ENCODE peak calls at places on chromosomes 16 and 17, in five cellular contexts. I is cardiac muscle cell, D is astrocyte, W is thoracic aorta, N is stomach. E is an unnamed sample.

GRCh38 chr16:48556913-48557351 is 53.0 kb downstream of the N4BP1 start:
- DNase-seq in I (no peak), D (peak; percentile 81), W (no peak), N (no peak), E (peak; percentile 12)

GRCh38 chr16:21277927-21278706 is at the start of gene CRYM:
- DNase-seq in I (peak; percentile 72), D (no peak), W (no peak), N (peak; percentile 64), E (peak; percentile 46)

GRCh38 chr17:5758651-5759050 is 174.3 kb upstream of the NLRP1 start:
- DNase-seq in I (no peak), D (peak; percentile 61), W (no peak), N (no peak), E (peak; percentile 45)

GRCh38 chr17:49913226-49914095 is 55.5 kb upstream of the DLX4 start:
- DNase-seq in I (no peak), D (peak; percentile 64), W (no peak), N (no peak), E (peak; percentile 92)

GRCh38 chr17:44865921-44866320 is 18.2 kb downstream of the HIGD1B start:
- DNase-seq in I (no peak), D (no peak), W (no peak), N (no peak), E (no peak)

GRCh38 chr17:34068506-34069035 is 186.5 kb upstream of the CCL2 start:
- DNase-seq in I (no peak), D (no peak), W (no peak), N (no peak), E (no peak)

GRCh38 chr16:3578610-3579551 is 1.7 kb upstream of the NLRC3 start:
- DNase-seq in I (no peak), D (peak; percentile 2), W (no peak), N (peak; percentile 45), E (no peak)

GRCh38 chr16:35173295-35173694 is 1713.9 kb downstream of the TP53TG3F start:
- DNase-seq in I (no peak), D (no peak), W (no peak), N (no peak), E (no peak)

GRCh38 chr16:1870365-1871082 is 1.4 kb downstream of the MEIOB start:
- DNase-seq in I (no peak), D (peak; percentile 79), W (no peak), N (no peak), E (peak; percentile 47)

DNA sequence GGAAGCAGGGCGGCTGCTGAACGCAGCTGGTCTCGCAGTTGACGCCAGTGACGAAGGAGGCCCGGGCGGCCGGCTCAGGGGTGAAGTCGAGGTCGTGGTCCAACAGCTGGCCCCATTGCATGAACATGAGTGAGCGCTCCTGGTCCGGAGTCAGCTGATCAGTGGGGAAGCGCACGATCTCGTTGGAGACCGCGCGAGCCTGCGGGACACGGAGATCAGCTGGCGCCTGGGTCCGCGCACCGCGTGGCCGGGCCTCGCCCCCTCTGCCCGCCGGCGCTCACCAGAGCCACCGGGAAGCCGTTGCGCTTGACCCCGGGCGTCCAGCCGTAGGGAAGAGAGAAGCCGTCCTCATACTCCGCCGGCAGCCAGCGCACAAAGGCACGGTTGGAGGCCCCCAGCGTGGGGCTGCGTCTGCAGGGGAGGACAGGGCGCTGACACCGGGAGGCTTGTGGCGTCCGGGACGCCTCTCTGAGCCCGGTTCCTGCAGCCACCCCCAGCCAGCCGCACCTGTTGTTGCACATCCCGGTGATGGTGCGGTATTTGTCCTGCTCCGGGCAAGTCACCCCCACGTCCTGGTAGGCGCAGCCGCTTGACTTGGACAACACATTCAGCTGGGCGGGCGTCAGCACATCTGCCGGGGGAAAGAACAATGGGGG is 1.6 kb downstream of the MPO start:
- DNase-seq in I (no peak), D (peak; percentile 4), W (no peak), N (no peak), E (no peak)
- H3K4me3 ChIP-seq in I (no peak overlapping the region), D (no peak overlapping the region), W (peak overlapping the region; percentile 64), N (peak overlapping the region; percentile 35), E (no peak overlapping the region)

GRCh38 chr17:83146347-83146746 is 66.9 kb downstream of the METRNL start:
- DNase-seq in I (no peak), D (no peak), W (no peak), N (no peak), E (no peak)
- H3K27me3 ChIP-seq in I (no peaks in the 10 kb centered on the region), D (peaks cover 13% of the 10 kb centered on the region), W (no peaks in the 10 kb centered on the region), N (no peaks in the 10 kb centered on the region), E (no peaks in the 10 kb centered on the region)

DNA sequence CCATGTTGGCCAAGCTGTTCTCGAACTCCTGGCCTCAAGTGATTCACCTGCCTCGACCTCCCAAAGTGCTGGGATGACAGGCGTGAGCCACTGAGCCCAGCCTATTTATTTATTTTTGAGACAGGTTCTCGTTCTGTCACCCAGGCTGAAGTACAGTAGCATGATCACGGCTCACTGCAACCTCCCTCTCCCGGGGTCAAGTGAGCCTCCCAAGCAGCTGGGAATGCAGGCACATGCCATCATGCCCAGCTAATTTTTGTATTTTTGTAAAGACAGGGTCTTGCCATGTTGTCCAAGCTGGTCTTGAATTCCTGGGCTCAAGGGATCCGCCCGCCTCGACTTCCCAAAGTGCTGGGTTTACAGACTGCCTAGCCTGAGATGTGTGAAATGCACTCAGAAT is 10.2 kb upstream of the SEC14L1 start:
- DNase-seq in I (no peak), D (no peak), W (no peak), N (no peak), E (no peak)
- H3K4me3 ChIP-seq in I (no peak overlapping the region), D (no peak overlapping the region), W (no peak overlapping the region), N (no peak overlapping the region), E (no peak overlapping the region)

DNA sequence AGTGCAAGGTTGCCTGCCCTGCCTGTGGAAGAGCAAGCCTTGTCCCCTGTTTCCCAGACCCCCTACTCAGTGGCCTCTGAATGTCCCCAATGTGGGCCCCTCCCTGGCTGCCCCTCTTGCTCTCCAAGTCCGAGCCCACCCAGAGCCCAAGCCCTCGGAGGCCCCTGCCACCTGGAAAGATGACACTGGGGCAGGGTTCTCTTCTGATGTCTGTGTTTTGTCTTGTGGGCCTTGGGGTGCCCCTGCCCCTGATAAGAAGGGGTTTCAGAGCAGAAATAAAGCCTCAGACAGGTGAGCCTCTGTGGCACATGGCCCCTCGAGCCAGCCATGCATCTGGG is 85.4 kb upstream of the CBX4 start:
- DNase-seq in I (no peak), D (no peak), W (no peak), N (no peak), E (no peak)
- H3K27me3 ChIP-seq in I (peaks cover 9% of the 10 kb centered on the region), D (peaks cover 15% of the 10 kb centered on the region), W (no peaks in the 10 kb centered on the region), N (no peaks in the 10 kb centered on the region), E (no peaks in the 10 kb centered on the region)

DNA sequence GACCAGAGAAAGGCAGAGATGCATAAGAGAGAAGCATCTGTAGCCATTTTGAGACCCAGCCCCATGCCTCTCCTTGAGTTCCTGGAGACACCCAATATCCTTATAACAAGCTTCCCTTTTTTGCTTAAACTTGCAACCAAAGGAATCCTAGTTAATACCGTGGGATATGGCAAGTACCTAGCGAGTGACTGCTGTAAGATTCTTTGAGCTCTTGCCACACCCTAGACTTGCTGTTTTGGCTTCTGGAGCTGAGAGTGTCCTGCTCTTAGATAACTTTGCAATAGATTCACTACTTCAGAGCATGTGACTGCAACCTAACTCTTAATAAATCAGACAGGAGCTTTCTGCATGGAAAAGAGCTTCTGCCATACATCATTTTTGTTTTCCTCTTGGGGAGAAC is 58.3 kb downstream of the AKAP1 start:
- DNase-seq in I (no peak), D (no peak), W (no peak), N (no peak), E (no peak)
- H3K4me3 ChIP-seq in I (no peak overlapping the region), D (no peak overlapping the region), W (no peak overlapping the region), N (no peak overlapping the region), E (no peak overlapping the region)

GRCh38 chr16:229731-230281 is 557 bp upstream of the LUC7L start:
- DNase-seq in I (no peak), D (no peak), W (no peak), N (no peak), E (no peak)

GRCh38 chr16:230949-231348 is 1.7 kb upstream of the LUC7L start:
- DNase-seq in I (no peak), D (no peak), W (no peak), N (no peak), E (no peak)

GRCh38 chr16:228151-228855 is 946 bp downstream of the LUC7L start:
- DNase-seq in I (peak; percentile 28), D (no peak), W (no peak), N (no peak), E (no peak)

GRCh38 chr16:234468-235305 is at the start of gene FAM234A:
- DNase-seq in I (peak; percentile 98), D (peak; percentile 87), W (peak; percentile 76), N (peak; percentile 96), E (peak; percentile 95)

GRCh38 chr16:228917-229730 is at the start of gene LUC7L:
- DNase-seq in I (peak; percentile 94), D (peak; percentile 75), W (peak; percentile 43), N (peak; percentile 87), E (peak; percentile 92)
- H3K27me3 ChIP-seq in I (no peaks in the 10 kb centered on the region), D (no peaks in the 10 kb centered on the region), W (no peaks in the 10 kb centered on the region), N (no peaks in the 10 kb centered on the region), E (no peaks in the 10 kb centered on the region)

GRCh38 chr17:29807520-29808361 is 122.3 kb downstream of the SSH2 start:
- DNase-seq in I (peak; percentile 75), D (peak; percentile 32), W (no peak), N (peak; percentile 65), E (peak; percentile 50)
- H3K4me3 ChIP-seq in I (no peak overlapping the region), D (no peak overlapping the region), W (no peak overlapping the region), N (no peak overlapping the region), E (no peak overlapping the region)

GRCh38 chr16:10566613-10567012 is 13.8 kb downstream of the EMP2 start:
- DNase-seq in I (no peak), D (no peak), W (no peak), N (no peak), E (no peak)
- H3K27me3 ChIP-seq in I (no peaks in the 10 kb centered on the region), D (no peaks in the 10 kb centered on the region), W (no peaks in the 10 kb centered on the region), N (no peaks in the 10 kb centered on the region), E (no peaks in the 10 kb centered on the region)

DNA sequence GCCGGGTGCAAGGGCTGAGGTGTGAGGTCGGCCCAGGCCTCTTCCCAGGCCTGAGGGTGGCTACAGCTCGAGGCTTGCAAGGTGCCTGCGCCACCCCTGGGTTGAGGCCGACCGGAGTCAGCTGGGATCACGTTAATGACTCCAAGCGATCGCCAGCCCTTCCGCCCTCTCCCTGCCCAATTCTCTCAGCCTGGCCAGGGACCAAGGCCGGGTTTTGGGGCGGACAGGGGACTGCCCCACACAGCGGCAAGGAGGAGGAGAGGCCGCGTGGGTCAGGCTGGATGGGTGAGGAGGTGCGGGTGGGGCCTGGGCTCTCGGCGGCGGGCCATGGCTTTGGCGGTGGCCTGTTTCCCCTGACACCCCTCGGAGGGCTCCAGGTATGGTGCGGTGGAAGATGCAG is 3.2 kb upstream of the WDR24 start:
- DNase-seq in I (no peak), D (no peak), W (no peak), N (no peak), E (no peak)
- H3K4me3 ChIP-seq in I (no peak overlapping the region), D (no peak overlapping the region), W (no peak overlapping the region), N (no peak overlapping the region), E (no peak overlapping the region)